ENCODE peak calls at places on chromosomes 4 and X, in seven cellular contexts. L, J, Z, V, M, U and O are unnamed samples. For H3K79me1, the result is how much of the 10 kb centered on the place peaks cover.

GRCh38 chr4:84971319-84971932 is 4.9 kb upstream of the WDFY3 start:
- DNase-seq in L (no peak), J (peak), Z (peak), V (peak), M (no peak), U (peak), O (no peak)

GRCh38 chrX:147735364-147735763 is 176.4 kb upstream of the FMR1 start:
- DNase-seq in L (no peak), J (no peak), Z (no peak), V (peak), M (no peak), U (no peak), O (no peak)

GRCh38 chrX:40727599-40728252 is 7.6 kb downstream of the MED14 start:
- DNase-seq in L (no peak), J (no peak), Z (no peak), V (no peak), M (no peak), U (no peak), O (no peak)

GRCh38 chr4:115657991-115658390 is 544.6 kb upstream of the NDST4 start:
- DNase-seq in L (no peak), J (no peak), Z (no peak), V (peak), M (no peak), U (no peak), O (no peak)

GRCh38 chr4:169070071-169070894 is 60.2 kb upstream of the CBR4 start:
- DNase-seq in L (peak), J (peak), Z (peak), V (peak), M (no peak), U (peak), O (peak)

GRCh38 chr4:2834001-2834921 is 9.4 kb upstream of the ADD1 start:
- DNase-seq in L (no peak), J (no peak), Z (no peak), V (no peak), M (no peak), U (no peak), O (no peak)

GRCh38 chrX:78237127-78237526 is 90.3 kb downstream of the CYSLTR1 start:
- DNase-seq in L (no peak), J (no peak), Z (no peak), V (no peak), M (no peak), U (no peak), O (no peak)

GRCh38 chr4:64774626-64775025 is 365.4 kb upstream of the TECRL start:
- DNase-seq in L (no peak), J (no peak), Z (peak), V (no peak), M (no peak), U (no peak), O (no peak)

GRCh38 chr4:144056800-144057199 is 37.6 kb upstream of the GYPB start:
- DNase-seq in L (no peak), J (no peak), Z (no peak), V (peak), M (no peak), U (peak), O (no peak)

GRCh38 chr4:185729300-185729912 is 82.6 kb downstream of the SORBS2 start:
- DNase-seq in L (no peak), J (no peak), Z (no peak), V (no peak), M (no peak), U (no peak), O (no peak)

GRCh38 chr4:55409468-55410171 is 13.9 kb downstream of the TMEM165 start:
- DNase-seq in L (no peak), J (peak), Z (peak), V (peak), M (no peak), U (peak), O (peak)

GRCh38 chr4:118760493-118760892 is 75.3 kb downstream of the METTL14 start:
- DNase-seq in L (no peak), J (no peak), Z (no peak), V (no peak), M (no peak), U (no peak), O (no peak)

GRCh38 chr4:104915373-104915772 is 231.3 kb upstream of the TET2 start:
- DNase-seq in L (no peak), J (no peak), Z (no peak), V (no peak), M (no peak), U (no peak), O (no peak)

GRCh38 chrX:78314561-78314960 is 12.8 kb downstream of the CYSLTR1 start:
- DNase-seq in L (no peak), J (no peak), Z (no peak), V (peak), M (no peak), U (peak), O (no peak)

DNA sequence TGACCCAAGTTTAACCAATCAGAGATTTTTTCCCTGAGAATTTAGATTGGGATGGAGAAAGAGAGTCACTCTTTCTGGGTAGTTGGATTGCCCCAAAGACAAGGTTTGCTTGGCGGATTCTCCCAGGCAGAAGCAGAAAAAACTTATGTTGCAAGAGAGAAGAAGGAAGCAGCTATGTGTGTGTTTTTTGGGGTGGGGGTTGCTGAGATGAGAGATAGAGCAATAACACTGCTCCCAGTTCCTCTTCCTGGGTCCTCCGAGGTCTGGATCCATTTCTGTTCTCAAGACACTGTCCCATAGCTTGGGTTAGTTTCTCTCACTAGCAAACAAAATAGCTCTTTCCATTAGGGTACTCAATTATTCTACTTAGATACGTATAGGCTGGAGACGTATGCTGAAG is 222.1 kb downstream of the STIM2 start:
- DNase-seq in L (no peak), J (no peak), Z (no peak), V (no peak), M (no peak), U (no peak), O (no peak)
- H3K79me1 ChIP-seq in L (under half), J (under half), Z (under half), V (under half), M (under half), U (under half), O (under half)

DNA sequence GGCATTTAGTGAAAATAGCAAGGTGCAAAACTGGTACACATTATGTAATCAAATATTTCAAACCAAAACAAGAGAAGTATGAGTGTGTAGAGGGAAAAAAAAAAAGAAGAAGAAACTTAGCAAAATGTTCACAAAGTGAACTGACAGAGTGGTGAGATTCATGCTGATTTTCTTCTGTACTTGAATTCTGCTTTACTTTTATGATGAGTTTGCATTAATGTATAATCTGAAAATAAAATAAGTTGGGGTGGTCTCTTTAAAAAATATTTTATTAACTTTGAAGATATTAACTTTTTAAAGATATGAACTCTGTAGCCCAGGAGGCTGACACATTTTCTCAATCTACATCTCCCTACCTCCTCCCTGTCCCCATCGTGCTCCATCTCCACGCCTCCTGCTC is 185.1 kb downstream of the QDPR start:
- DNase-seq in L (no peak), J (no peak), Z (no peak), V (no peak), M (no peak), U (no peak), O (no peak)
- H3K79me1 ChIP-seq in L (under half), J (under half), Z (under half), V (under half), M (under half), U (under half), O (under half)

GRCh38 chr4:67292649-67293048 is 252.7 kb downstream of the CENPC start:
- DNase-seq in L (no peak), J (no peak), Z (no peak), V (no peak), M (no peak), U (no peak), O (no peak)
- H3K79me1 ChIP-seq in L (under half), J (under half), Z (under half), V (under half), M (under half), U (under half), O (under half)

DNA sequence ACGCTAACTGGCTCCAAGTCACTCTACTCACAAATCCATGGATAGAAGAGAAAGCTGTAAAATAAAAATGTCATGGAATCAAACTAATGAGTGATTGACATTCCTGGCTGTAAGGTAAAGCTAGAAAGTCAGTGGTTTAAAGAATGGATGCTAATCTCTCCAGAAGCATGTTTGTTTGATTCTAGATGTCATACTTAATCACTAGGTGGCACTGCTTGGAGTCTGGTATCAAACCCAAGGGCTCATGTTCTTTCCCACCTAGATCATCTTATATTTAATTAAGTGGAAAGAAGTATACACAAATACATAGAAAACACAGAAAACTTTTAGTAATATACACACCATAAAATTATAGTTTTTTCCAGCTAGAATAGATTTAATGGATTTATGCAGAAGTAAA is 2666.6 kb downstream of the PCDH7 start:
- DNase-seq in L (no peak), J (no peak), Z (no peak), V (peak), M (no peak), U (no peak), O (no peak)
- H3K79me1 ChIP-seq in L (under half), J (under half), Z (under half), V (under half), M (under half), U (under half), O (under half)

GRCh38 chrX:14896273-14896672 is 23.1 kb downstream of the MOSPD2 start:
- DNase-seq in L (no peak), J (no peak), Z (no peak), V (no peak), M (no peak), U (no peak), O (no peak)
- H3K79me1 ChIP-seq in L (under half), J (under half), Z (under half), V (under half), M (under half), U (under half), O (under half)

GRCh38 chrX:33014086-33014485 is 197.3 kb downstream of the DMD start:
- DNase-seq in L (no peak), J (no peak), Z (no peak), V (no peak), M (no peak), U (no peak), O (no peak)

DNA sequence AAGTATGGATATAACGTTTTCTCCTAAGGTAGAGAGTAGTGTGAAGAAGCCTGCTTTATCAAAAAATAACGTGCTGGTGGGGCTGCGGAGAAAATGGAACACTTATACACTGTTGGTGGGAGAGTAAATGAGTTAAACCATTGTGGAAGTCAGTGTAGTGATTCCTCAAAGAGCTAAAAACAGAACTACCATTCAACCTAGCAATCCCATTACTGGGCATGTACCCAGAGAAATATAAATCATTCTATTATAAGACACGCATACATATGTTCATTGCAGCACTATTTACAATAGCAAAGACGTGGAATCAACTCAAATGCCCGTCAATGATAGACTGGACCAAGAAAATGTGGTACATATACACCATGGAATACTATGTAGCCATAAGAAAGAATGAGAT is 196.4 kb downstream of the DMD start:
- DNase-seq in L (no peak), J (no peak), Z (no peak), V (no peak), M (no peak), U (no peak), O (no peak)
- H3K79me1 ChIP-seq in L (under half), J (under half), Z (under half), V (under half), M (under half), U (under half), O (under half)

DNA sequence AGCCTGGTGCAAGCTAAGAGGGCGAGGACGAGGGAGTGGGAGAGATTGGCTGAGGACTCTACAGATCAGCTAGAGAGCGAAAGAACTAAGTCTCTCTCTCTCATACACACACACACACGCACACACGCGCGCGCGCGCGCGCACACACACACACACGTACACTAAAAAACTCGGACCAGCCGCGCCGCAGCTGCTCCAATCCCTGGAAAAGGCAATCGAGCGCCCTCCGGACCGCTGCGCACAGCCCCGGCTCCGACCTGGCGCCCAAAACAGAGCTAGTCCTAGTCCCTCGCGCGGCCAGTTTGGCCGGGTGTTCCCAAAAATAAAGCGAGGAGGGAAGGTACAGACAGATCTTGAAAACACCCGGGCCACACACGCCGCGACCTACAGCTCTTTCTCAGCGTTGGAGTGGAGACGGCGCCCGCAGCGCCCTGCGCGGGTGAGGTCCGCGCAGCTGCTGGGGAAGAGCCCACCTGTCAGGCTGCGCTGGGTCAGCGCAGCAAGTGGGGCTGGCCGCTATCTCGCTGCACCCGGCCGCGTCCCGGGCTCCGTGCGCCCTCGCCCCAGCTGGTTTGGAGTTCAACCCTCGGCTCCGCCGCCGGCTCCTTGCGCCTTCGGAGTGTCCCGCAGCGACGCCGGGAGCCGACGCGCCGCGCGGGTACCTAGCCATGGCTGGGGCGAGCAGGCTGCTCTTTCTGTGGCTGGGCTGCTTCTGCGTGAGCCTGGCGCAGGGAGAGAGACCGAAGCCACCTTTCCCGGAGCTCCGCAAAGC is at the start of gene BMP3:
- DNase-seq in L (peak), J (peak), Z (peak), V (peak), M (peak), U (peak), O (peak)
- H3K79me1 ChIP-seq in L (under half), J (under half), Z (under half), V (under half), M (under half), U (under half), O (under half)

DNA sequence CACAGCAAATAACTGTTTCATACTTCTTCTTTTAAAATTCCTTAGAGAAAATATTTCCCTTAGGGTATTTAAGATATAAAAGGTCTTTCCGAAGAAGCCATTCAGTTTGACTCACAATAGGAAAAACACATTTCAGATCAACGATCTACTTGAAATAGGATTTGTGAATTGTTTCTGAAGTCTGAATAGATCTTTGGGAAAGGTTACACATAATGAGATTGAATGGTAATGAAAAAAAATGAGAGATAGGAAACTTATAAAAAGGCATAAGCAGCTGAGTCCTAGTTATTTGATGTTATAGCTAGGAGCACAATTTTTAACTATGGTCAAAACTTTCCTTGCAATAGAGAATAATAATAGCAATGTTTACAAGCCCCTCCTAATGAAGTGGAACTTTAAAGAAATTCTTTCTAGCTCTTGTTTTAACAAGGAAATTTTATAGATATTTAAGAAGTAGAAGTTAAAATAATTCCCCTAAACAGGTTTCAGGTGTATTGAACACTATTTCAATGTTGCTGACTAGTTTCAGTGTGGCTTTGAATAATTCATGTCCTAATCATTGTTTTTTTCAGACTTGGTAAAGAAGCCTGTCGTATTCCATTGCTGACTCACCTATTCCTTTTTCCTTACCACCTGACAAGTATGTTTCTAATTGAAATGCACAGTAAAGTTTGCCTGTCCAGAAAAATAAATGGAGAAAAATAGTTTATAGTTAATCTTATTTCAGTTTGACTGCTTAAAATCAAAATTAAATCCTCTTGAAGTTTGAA is 89.1 kb downstream of the PCDH18 start:
- DNase-seq in L (no peak), J (no peak), Z (no peak), V (no peak), M (no peak), U (peak), O (no peak)
- H3K79me1 ChIP-seq in L (under half), J (under half), Z (under half), V (under half), M (under half), U (under half), O (under half)